ENCODE peak calls at places on chromosomes 3 and 15, in eight cellular contexts. Y is non-pigmented ciliary epithelial cell; M is AG09319; O is stimulated activated CD4-positive, alpha-beta T cell treated with anti-CD3 and anti-CD28 coated beads, TNF-alpha, amount 100 ng/mL, for 4 hours; R is GM18507; W is body of pancreas; K is cardiac fibroblast; S is tibial artery. V is an unnamed sample.

GRCh38 chr3:31565288-31565687 is 32.6 kb downstream of the STT3B start:
- DNase-seq in R (no peak), M (no peak), S (no peak), Y (no peak), W (no peak), O (no peak), K (peak; percentile 24), V (no peak)

GRCh38 chr3:138849541-138849940 is 14.8 kb upstream of the PIK3CB start:
- DNase-seq in Y (no peak), S (no peak), R (no peak), M (no peak), W (no peak), O (no peak), K (no peak), V (no peak)

GRCh38 chr15:66905954-66906353 is 159.4 kb upstream of the SMAD3 start:
- DNase-seq in Y (no peak), S (no peak), M (no peak), W (no peak), O (no peak), R (no peak), K (no peak), V (no peak)

GRCh38 chr3:98242155-98242554 is 21.9 kb upstream of the OR5H6 start:
- DNase-seq in R (no peak), M (no peak), S (no peak), O (no peak), W (no peak), K (no peak), Y (no peak), V (no peak)

GRCh38 chr3:7813412-7813811 is 688.2 kb upstream of the LMCD1 start:
- DNase-seq in W (no peak), R (no peak), S (no peak), K (no peak), Y (no peak), O (no peak), M (no peak), V (no peak)

GRCh38 chr15:66195621-66196230 is 57.8 kb downstream of the MEGF11 start:
- DNase-seq in Y (no peak), S (no peak), W (no peak), M (no peak), R (no peak), O (no peak), K (no peak), V (no peak)

GRCh38 chr15:44157679-44158078 is 37.4 kb downstream of the FRMD5 start:
- DNase-seq in O (no peak), Y (peak; percentile 93), M (peak; percentile 64), K (peak; percentile 95), W (no peak), S (no peak), R (no peak), V (no peak)

GRCh38 chr3:76242886-76243753 is 457.8 kb upstream of the ZNF717 start:
- DNase-seq in K (no peak), O (no peak), Y (no peak), R (no peak), W (no peak), S (no peak), M (no peak), V (no peak)

GRCh38 chr3:170670504-170670903 is 84.6 kb upstream of the SLC7A14 start:
- DNase-seq in O (no peak), K (peak; percentile 50), R (no peak), W (no peak), S (no peak), Y (no peak), M (no peak), V (peak; percentile 14)

GRCh38 chr3:13013994-13014754 is 59.1 kb downstream of the IQSEC1 start:
- DNase-seq in Y (no peak), W (no peak), R (no peak), M (no peak), K (no peak), S (peak; percentile 37), O (no peak), V (no peak)

GRCh38 chr15:49415171-49415570 is 7.9 kb upstream of the FGF7 start:
- DNase-seq in M (no peak), K (peak; percentile 51), R (no peak), Y (no peak), S (no peak), O (no peak), W (no peak), V (no peak)

GRCh38 chr15:78308422-78309021 is 9.1 kb upstream of the SKIC8 start:
- DNase-seq in S (peak; percentile 48), R (no peak), W (peak; percentile 69), M (peak; percentile 34), O (no peak), K (peak; percentile 72), Y (no peak), V (peak; percentile 78)

GRCh38 chr3:36444909-36445308 is 64.6 kb downstream of the STAC start:
- DNase-seq in Y (no peak), M (no peak), S (no peak), W (no peak), O (no peak), R (no peak), K (peak; percentile 71), V (no peak)

GRCh38 chr3:57983734-57984518 is 24.3 kb upstream of the FLNB start:
- DNase-seq in K (peak; percentile 94), R (peak; percentile 52), W (peak; percentile 24), M (peak; percentile 54), O (peak; percentile 24), Y (peak; percentile 71), S (peak; percentile 78), V (peak; percentile 90)

GRCh38 chr3:38645601-38646000 is 3.9 kb downstream of the SCN5A start:
- DNase-seq in W (no peak), K (no peak), Y (no peak), M (no peak), R (no peak), S (no peak), O (no peak), V (no peak)

GRCh38 chr15:100338971-100339444 is 2.8 kb downstream of the ADAMTS17 start:
- DNase-seq in K (peak; percentile 49), W (peak; percentile 79), R (no peak), S (peak; percentile 84), Y (peak; percentile 47), M (peak; percentile 48), O (no peak), V (peak; percentile 64)

GRCh38 chr3:118168175-118168574 is 866.5 kb downstream of the IGSF11 start:
- DNase-seq in R (no peak), S (no peak), M (no peak), O (no peak), W (no peak), Y (no peak), K (no peak), V (no peak)

GRCh38 chr15:71223516-71223915 is 108.2 kb downstream of the THSD4 start:
- DNase-seq in Y (no peak), S (no peak), O (no peak), M (no peak), K (no peak), W (no peak), R (no peak), V (no peak)

GRCh38 chr3:104578558-104578957 is 788.2 kb upstream of the ALCAM start:
- DNase-seq in K (no peak), Y (no peak), M (no peak), W (no peak), R (no peak), O (no peak), S (no peak), V (no peak)